ENCODE peak calls at places on chromosomes 4 and X, in eight cellular contexts. T is CD4-positive, alpha-beta T cell; N is lower lobe of right lung; G is HCT116; U is hepatic stellate cell; X is NCI-H1417; H is fibroblast of pulmonary artery; A is kidney tubule cell. I is an unnamed sample.
A peak's percentile ranks its signal among the peaks of the same experiment; 100 is the strongest.

GRCh38 chr4:71545168-71545567 is 206.3 kb downstream of the SLC4A4 start:
- DNase-seq in T (no peak), A (no peak), G (no peak), U (no peak), H (peak; percentile 7), N (no peak), X (peak; percentile 3), I (no peak)

GRCh38 chr4:14234330-14234729 is 606.8 kb upstream of the BOD1L1 start:
- DNase-seq in A (no peak), N (no peak), G (no peak), T (no peak), U (no peak), X (no peak), H (no peak), I (no peak)

GRCh38 chr4:22978656-22979055 is 285.9 kb downstream of the GBA3 start:
- DNase-seq in H (no peak), N (no peak), G (no peak), U (no peak), A (peak; percentile 93), X (no peak), T (no peak), I (no peak)

GRCh38 chrX:133229361-133229760 is 11.2 kb upstream of the TFDP3 start:
- DNase-seq in X (no peak), T (no peak), N (no peak), U (no peak), A (peak; percentile 66), H (no peak), G (peak; percentile 50), I (no peak)

GRCh38 chr4:113406723-113407016 is 354.9 kb downstream of the CAMK2D start:
- DNase-seq in X (no peak), U (no peak), G (no peak), N (no peak), T (no peak), A (peak; percentile 4), H (no peak), I (no peak)

GRCh38 chr4:154643493-154643892 is 31.0 kb upstream of the FGG start:
- DNase-seq in H (peak; percentile 6), G (no peak), X (no peak), T (no peak), U (no peak), N (no peak), A (no peak), I (no peak)

GRCh38 chr4:92215471-92215870 is 88.3 kb upstream of the GRID2 start:
- DNase-seq in A (no peak), N (no peak), T (no peak), U (no peak), H (no peak), G (no peak), X (no peak), I (no peak)

GRCh38 chr4:168831919-168832745 is 177.9 kb downstream of the CBR4 start:
- DNase-seq in X (peak; percentile 76), A (peak; percentile 87), T (peak; percentile 24), N (peak; percentile 82), G (peak; percentile 32), U (peak; percentile 82), H (peak; percentile 82), I (peak; percentile 29)

I was measured in NCI-H2107.